ENCODE peak calls at places on chromosomes 12 and 14, in ten cellular contexts. One of them, this sample, is unnamed.
A peak's percentile ranks its signal among the peaks of the same experiment; 100 is the strongest.

GRCh38 chr14:101022121-101022520 is 118.6 kb upstream of the RTL1 start:
- DNase-seq in prostate gland: no peak
- DNase-seq in upper lobe of left lung: peak; percentile 12
- DNase-seq in stomach: peak; percentile 17
- DNase-seq in HCT116: no peak
- DNase-seq in K562: no peak
- DNase-seq in transverse colon: no peak
- DNase-seq in vagina: peak; percentile 65
- DNase-seq in sigmoid colon: peak; percentile 21
- DNase-seq in spleen: peak; percentile 38
- DNase-seq in this sample: peak; percentile 16

GRCh38 chr12:89153341-89153740 is 199.0 kb downstream of the DUSP6 start:
- DNase-seq in prostate gland: no peak
- DNase-seq in upper lobe of left lung: no peak
- DNase-seq in stomach: no peak
- DNase-seq in HCT116: no peak
- DNase-seq in K562: no peak
- DNase-seq in transverse colon: no peak
- DNase-seq in vagina: no peak
- DNase-seq in sigmoid colon: no peak
- DNase-seq in spleen: no peak
- DNase-seq in this sample: no peak

GRCh38 chr12:53051881-53052412 is 2.1 kb downstream of the TNS2 start:
- DNase-seq in prostate gland: no peak
- DNase-seq in upper lobe of left lung: no peak
- DNase-seq in stomach: no peak
- DNase-seq in HCT116: no peak
- DNase-seq in K562: no peak
- DNase-seq in transverse colon: no peak
- DNase-seq in vagina: peak; percentile 90
- DNase-seq in sigmoid colon: peak; percentile 72
- DNase-seq in spleen: no peak
- DNase-seq in this sample: peak; percentile 59

GRCh38 chr14:100533647-100534485 is 53.4 kb downstream of the BEGAIN start:
- DNase-seq in prostate gland: peak; percentile 3
- DNase-seq in upper lobe of left lung: peak; percentile 20
- DNase-seq in stomach: peak; percentile 25
- DNase-seq in HCT116: no peak
- DNase-seq in K562: no peak
- DNase-seq in transverse colon: peak; percentile 22
- DNase-seq in vagina: peak; percentile 75
- DNase-seq in sigmoid colon: peak; percentile 56
- DNase-seq in spleen: peak; percentile 88
- DNase-seq in this sample: peak; percentile 78

GRCh38 chr12:104137902-104138746 is at the start of gene NFYB:
- DNase-seq in prostate gland: peak; percentile 97
- DNase-seq in upper lobe of left lung: peak; percentile 98
- DNase-seq in stomach: peak; percentile 96
- DNase-seq in HCT116: peak; percentile 94
- DNase-seq in K562: peak; percentile 93
- DNase-seq in transverse colon: peak; percentile 95
- DNase-seq in vagina: peak; percentile 93
- DNase-seq in sigmoid colon: peak; percentile 99
- DNase-seq in spleen: peak; percentile 97
- DNase-seq in this sample: peak; percentile 98

GRCh38 chr14:59510001-59510400 is 25.7 kb downstream of the JKAMP start:
- DNase-seq in prostate gland: no peak
- DNase-seq in upper lobe of left lung: no peak
- DNase-seq in stomach: no peak
- DNase-seq in HCT116: no peak
- DNase-seq in K562: no peak
- DNase-seq in transverse colon: no peak
- DNase-seq in vagina: no peak
- DNase-seq in sigmoid colon: no peak
- DNase-seq in spleen: no peak
- DNase-seq in this sample: no peak

GRCh38 chr12:82474798-82475184 is 116.5 kb downstream of the METTL25 start:
- DNase-seq in prostate gland: no peak
- DNase-seq in upper lobe of left lung: no peak
- DNase-seq in stomach: no peak
- DNase-seq in HCT116: no peak
- DNase-seq in K562: no peak
- DNase-seq in transverse colon: no peak
- DNase-seq in vagina: no peak
- DNase-seq in sigmoid colon: no peak
- DNase-seq in spleen: no peak
- DNase-seq in this sample: no peak

GRCh38 chr14:102231476-102232347 is 73.3 kb downstream of the MOK start:
- DNase-seq in prostate gland: no peak
- DNase-seq in upper lobe of left lung: no peak
- DNase-seq in stomach: no peak
- DNase-seq in HCT116: no peak
- DNase-seq in K562: no peak
- DNase-seq in transverse colon: no peak
- DNase-seq in vagina: no peak
- DNase-seq in sigmoid colon: peak; percentile 27
- DNase-seq in spleen: peak; percentile 43
- DNase-seq in this sample: no peak

GRCh38 chr12:15562263-15562662 is 226.9 kb downstream of the EPS8 start:
- DNase-seq in prostate gland: no peak
- DNase-seq in upper lobe of left lung: no peak
- DNase-seq in stomach: no peak
- DNase-seq in HCT116: no peak
- DNase-seq in K562: no peak
- DNase-seq in transverse colon: no peak
- DNase-seq in vagina: no peak
- DNase-seq in sigmoid colon: no peak
- DNase-seq in spleen: no peak
- DNase-seq in this sample: no peak

GRCh38 chr12:108967869-108968540 is 52.9 kb downstream of the SVOP start:
- DNase-seq in prostate gland: no peak
- DNase-seq in upper lobe of left lung: no peak
- DNase-seq in stomach: no peak
- DNase-seq in HCT116: peak; percentile 40
- DNase-seq in K562: peak; percentile 57
- DNase-seq in transverse colon: no peak
- DNase-seq in vagina: no peak
- DNase-seq in sigmoid colon: no peak
- DNase-seq in spleen: no peak
- DNase-seq in this sample: no peak

GRCh38 chr14:94483729-94484275 is 7.8 kb upstream of the SERPINA9 start:
- DNase-seq in prostate gland: no peak
- DNase-seq in upper lobe of left lung: no peak
- DNase-seq in stomach: no peak
- DNase-seq in HCT116: no peak
- DNase-seq in K562: no peak
- DNase-seq in transverse colon: no peak
- DNase-seq in vagina: no peak
- DNase-seq in sigmoid colon: no peak
- DNase-seq in spleen: no peak
- DNase-seq in this sample: no peak

GRCh38 chr14:50955373-50956043 is 11.2 kb upstream of the PYGL start:
- DNase-seq in prostate gland: peak; percentile 66
- DNase-seq in upper lobe of left lung: peak; percentile 75
- DNase-seq in stomach: no peak
- DNase-seq in HCT116: peak; percentile 95
- DNase-seq in K562: peak; percentile 77
- DNase-seq in transverse colon: peak; percentile 77
- DNase-seq in vagina: peak; percentile 88
- DNase-seq in sigmoid colon: peak; percentile 85
- DNase-seq in spleen: peak; percentile 78
- DNase-seq in this sample: no peak

GRCh38 chr14:62143235-62143634 is 381.0 kb downstream of the SNAPC1 start:
- DNase-seq in prostate gland: no peak
- DNase-seq in upper lobe of left lung: no peak
- DNase-seq in stomach: no peak
- DNase-seq in HCT116: no peak
- DNase-seq in K562: no peak
- DNase-seq in transverse colon: no peak
- DNase-seq in vagina: no peak
- DNase-seq in sigmoid colon: no peak
- DNase-seq in spleen: no peak
- DNase-seq in this sample: no peak

GRCh38 chr14:21039059-21039422 is 3.1 kb upstream of the RNASE7 start:
- DNase-seq in prostate gland: peak; percentile 88
- DNase-seq in upper lobe of left lung: peak; percentile 59
- DNase-seq in stomach: peak; percentile 80
- DNase-seq in HCT116: no peak
- DNase-seq in K562: no peak
- DNase-seq in transverse colon: peak; percentile 87
- DNase-seq in vagina: peak; percentile 97
- DNase-seq in sigmoid colon: peak; percentile 97
- DNase-seq in spleen: peak; percentile 78
- DNase-seq in this sample: peak; percentile 90

GRCh38 chr12:53180931-53181645 is 363 bp upstream of the CSAD start:
- DNase-seq in prostate gland: peak; percentile 65
- DNase-seq in upper lobe of left lung: peak; percentile 83
- DNase-seq in stomach: peak; percentile 79
- DNase-seq in HCT116: peak; percentile 44
- DNase-seq in K562: peak; percentile 96
- DNase-seq in transverse colon: peak; percentile 75
- DNase-seq in vagina: no peak
- DNase-seq in sigmoid colon: peak; percentile 86
- DNase-seq in spleen: peak; percentile 95
- DNase-seq in this sample: no peak

GRCh38 chr14:69741055-69741454 is 25.9 kb upstream of the SRSF5 start:
- DNase-seq in prostate gland: no peak
- DNase-seq in upper lobe of left lung: no peak
- DNase-seq in stomach: no peak
- DNase-seq in HCT116: no peak
- DNase-seq in K562: no peak
- DNase-seq in transverse colon: no peak
- DNase-seq in vagina: peak; percentile 11
- DNase-seq in sigmoid colon: no peak
- DNase-seq in spleen: no peak
- DNase-seq in this sample: no peak

GRCh38 chr12:30427555-30427954 is 268.1 kb downstream of the IPO8 start:
- DNase-seq in prostate gland: no peak
- DNase-seq in upper lobe of left lung: no peak
- DNase-seq in stomach: no peak
- DNase-seq in HCT116: no peak
- DNase-seq in K562: no peak
- DNase-seq in transverse colon: no peak
- DNase-seq in vagina: no peak
- DNase-seq in sigmoid colon: no peak
- DNase-seq in spleen: no peak
- DNase-seq in this sample: no peak

GRCh38 chr12:80176706-80177105 is 77.4 kb downstream of the OTOGL start:
- DNase-seq in prostate gland: no peak
- DNase-seq in upper lobe of left lung: no peak
- DNase-seq in stomach: no peak
- DNase-seq in HCT116: no peak
- DNase-seq in K562: no peak
- DNase-seq in transverse colon: no peak
- DNase-seq in vagina: no peak
- DNase-seq in sigmoid colon: no peak
- DNase-seq in spleen: no peak
- DNase-seq in this sample: no peak

DNA sequence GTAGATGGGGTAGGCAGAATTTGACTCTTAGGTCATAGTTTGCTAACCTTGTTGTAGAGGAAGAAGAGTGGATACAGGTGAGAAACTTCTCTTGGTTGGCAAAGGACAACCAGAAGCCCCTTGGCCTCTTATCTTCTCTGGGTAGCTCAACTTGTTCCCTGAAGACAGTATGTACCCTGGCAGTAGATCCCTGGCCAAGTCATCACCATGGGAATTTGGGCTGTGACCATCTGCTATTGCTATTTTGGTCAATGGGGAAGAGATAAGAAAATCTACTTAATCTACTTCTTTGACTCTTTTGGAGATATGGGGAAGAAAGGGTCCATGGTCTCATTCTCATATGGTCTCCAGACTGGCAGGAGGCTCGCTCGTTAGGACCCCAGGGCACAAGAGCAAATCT is 215.9 kb downstream of the PPM1H start:
- DNase-seq in prostate gland: no peak
- DNase-seq in upper lobe of left lung: no peak
- DNase-seq in stomach: no peak
- DNase-seq in HCT116: no peak
- DNase-seq in K562: no peak
- DNase-seq in transverse colon: no peak
- DNase-seq in vagina: no peak
- DNase-seq in sigmoid colon: no peak
- DNase-seq in spleen: no peak
- DNase-seq in this sample: no peak
- H3K27ac ChIP-seq in prostate gland: no peak overlapping the region
- H3K27ac ChIP-seq in upper lobe of left lung: no peak overlapping the region
- H3K27ac ChIP-seq in stomach: no peak overlapping the region
- H3K27ac ChIP-seq in HCT116: no peak overlapping the region
- H3K27ac ChIP-seq in K562: no peak overlapping the region
- H3K27ac ChIP-seq in transverse colon: no peak overlapping the region
- H3K27ac ChIP-seq in vagina: no peak overlapping the region
- H3K27ac ChIP-seq in sigmoid colon: no peak overlapping the region
- H3K27ac ChIP-seq in spleen: no peak overlapping the region
- H3K27ac ChIP-seq in this sample: no peak overlapping the region

GRCh38 chr12:40281791-40282364 is 57.1 kb downstream of the LRRK2 start:
- DNase-seq in prostate gland: no peak
- DNase-seq in upper lobe of left lung: no peak
- DNase-seq in stomach: no peak
- DNase-seq in HCT116: no peak
- DNase-seq in K562: no peak
- DNase-seq in transverse colon: no peak
- DNase-seq in vagina: no peak
- DNase-seq in sigmoid colon: no peak
- DNase-seq in spleen: no peak
- DNase-seq in this sample: no peak
- TF ChIP-seq POLR2A in prostate gland: no peak
- TF ChIP-seq POLR2A in upper lobe of left lung: no peak
- TF ChIP-seq POLR2A in stomach: no peak
- TF ChIP-seq POLR2A in HCT116: no peak
- TF ChIP-seq POLR2A in K562: no peak
- TF ChIP-seq POLR2A in transverse colon: no peak
- TF ChIP-seq POLR2A in vagina: no peak
- TF ChIP-seq POLR2A in sigmoid colon: no peak
- TF ChIP-seq POLR2A in spleen: no peak
- TF ChIP-seq POLR2A in this sample: no peak

DNA sequence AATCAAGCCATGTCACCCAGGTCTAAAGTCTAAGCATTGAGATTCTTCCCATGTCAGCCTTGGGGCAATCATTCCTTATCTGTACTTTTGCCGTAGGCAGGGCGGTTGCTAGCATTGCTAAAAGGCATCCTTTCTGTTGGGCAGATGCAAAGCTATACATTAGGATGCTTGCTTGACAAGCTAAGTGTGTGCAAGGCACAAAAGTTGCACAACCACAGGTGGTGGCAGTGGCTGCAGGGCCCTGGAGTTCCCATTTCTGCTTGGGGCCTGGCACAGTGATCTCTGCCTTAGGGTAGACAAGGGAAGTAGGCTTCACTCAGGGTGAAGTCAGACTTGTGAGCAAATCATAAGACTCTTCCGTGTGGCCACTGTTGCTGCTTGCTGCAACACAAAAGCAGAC is 12.5 kb upstream of the GALNT6 start:
- DNase-seq in prostate gland: no peak
- DNase-seq in upper lobe of left lung: peak; percentile 72
- DNase-seq in stomach: no peak
- DNase-seq in HCT116: no peak
- DNase-seq in K562: no peak
- DNase-seq in transverse colon: no peak
- DNase-seq in vagina: no peak
- DNase-seq in sigmoid colon: no peak
- DNase-seq in spleen: peak; percentile 83
- DNase-seq in this sample: no peak
- TF ChIP-seq POLR2AphosphoS5 in prostate gland: no peak
- TF ChIP-seq POLR2AphosphoS5 in upper lobe of left lung: peak; percentile 15
- TF ChIP-seq POLR2AphosphoS5 in stomach: no peak
- TF ChIP-seq POLR2AphosphoS5 in HCT116: no peak
- TF ChIP-seq POLR2AphosphoS5 in K562: no peak
- TF ChIP-seq POLR2AphosphoS5 in transverse colon: no peak
- TF ChIP-seq POLR2AphosphoS5 in vagina: no peak
- TF ChIP-seq POLR2AphosphoS5 in sigmoid colon: no peak
- TF ChIP-seq POLR2AphosphoS5 in spleen: no peak
- TF ChIP-seq POLR2AphosphoS5 in this sample: no peak

GRCh38 chr12:105409881-105410471 is 79.5 kb downstream of the C12orf75 start:
- DNase-seq in prostate gland: no peak
- DNase-seq in upper lobe of left lung: no peak
- DNase-seq in stomach: peak; percentile 26
- DNase-seq in HCT116: no peak
- DNase-seq in K562: no peak
- DNase-seq in transverse colon: no peak
- DNase-seq in vagina: no peak
- DNase-seq in sigmoid colon: no peak
- DNase-seq in spleen: no peak
- DNase-seq in this sample: no peak
- H3K27ac ChIP-seq in prostate gland: no peak overlapping the region
- H3K27ac ChIP-seq in upper lobe of left lung: no peak overlapping the region
- H3K27ac ChIP-seq in stomach: no peak overlapping the region
- H3K27ac ChIP-seq in HCT116: no peak overlapping the region
- H3K27ac ChIP-seq in K562: no peak overlapping the region
- H3K27ac ChIP-seq in transverse colon: no peak overlapping the region
- H3K27ac ChIP-seq in vagina: no peak overlapping the region
- H3K27ac ChIP-seq in sigmoid colon: no peak overlapping the region
- H3K27ac ChIP-seq in spleen: no peak overlapping the region
- H3K27ac ChIP-seq in this sample: no peak overlapping the region